ENCODE peak calls at places on chromosomes 16 and 17, in ten cellular contexts. One of them, this sample, is unnamed.
A peak's percentile ranks its signal among the peaks of the same experiment; 100 is the strongest.

GRCh38 chr16:75279277-75279676 is 27.9 kb upstream of the BCAR1 start:
- DNase-seq in GM12878: no peak
- DNase-seq in stomach: no peak
- DNase-seq in transverse colon: no peak
- DNase-seq in HepG2: no peak
- DNase-seq in H1: no peak
- DNase-seq in suprapubic skin: no peak
- DNase-seq in SK-N-SH: no peak
- DNase-seq in K562: no peak
- DNase-seq in esophagus muscularis mucosa: no peak
- DNase-seq in this sample: no peak

GRCh38 chr17:29495011-29495410 is 71.8 kb downstream of the ABHD15 start:
- DNase-seq in GM12878: no peak
- DNase-seq in stomach: no peak
- DNase-seq in transverse colon: no peak
- DNase-seq in HepG2: no peak
- DNase-seq in H1: no peak
- DNase-seq in suprapubic skin: no peak
- DNase-seq in SK-N-SH: no peak
- DNase-seq in K562: no peak
- DNase-seq in esophagus muscularis mucosa: no peak
- DNase-seq in this sample: no peak

GRCh38 chr17:17781591-17782424 is 55.0 kb downstream of the SREBF1 start:
- DNase-seq in GM12878: no peak
- DNase-seq in stomach: peak; percentile 84
- DNase-seq in transverse colon: peak; percentile 65
- DNase-seq in HepG2: no peak
- DNase-seq in H1: no peak
- DNase-seq in suprapubic skin: no peak
- DNase-seq in SK-N-SH: peak; percentile 81
- DNase-seq in K562: no peak
- DNase-seq in esophagus muscularis mucosa: no peak
- DNase-seq in this sample: peak; percentile 95

GRCh38 chr17:65181237-65182061 is 44.3 kb downstream of the RGS9 start:
- DNase-seq in GM12878: peak; percentile 90
- DNase-seq in stomach: no peak
- DNase-seq in transverse colon: no peak
- DNase-seq in HepG2: no peak
- DNase-seq in H1: no peak
- DNase-seq in suprapubic skin: no peak
- DNase-seq in SK-N-SH: no peak
- DNase-seq in K562: no peak
- DNase-seq in esophagus muscularis mucosa: no peak
- DNase-seq in this sample: no peak

GRCh38 chr16:77273-77806 is 685 bp upstream of the MPG start:
- DNase-seq in GM12878: no peak
- DNase-seq in stomach: peak; percentile 39
- DNase-seq in transverse colon: peak; percentile 54
- DNase-seq in HepG2: peak; percentile 29
- DNase-seq in H1: no peak
- DNase-seq in suprapubic skin: no peak
- DNase-seq in SK-N-SH: peak; percentile 86
- DNase-seq in K562: peak; percentile 74
- DNase-seq in esophagus muscularis mucosa: no peak
- DNase-seq in this sample: peak; percentile 84

GRCh38 chr16:4098496-4098895 is 17.7 kb downstream of the ADCY9 start:
- DNase-seq in GM12878: no peak
- DNase-seq in stomach: no peak
- DNase-seq in transverse colon: no peak
- DNase-seq in HepG2: no peak
- DNase-seq in H1: no peak
- DNase-seq in suprapubic skin: peak; percentile 21
- DNase-seq in SK-N-SH: no peak
- DNase-seq in K562: no peak
- DNase-seq in esophagus muscularis mucosa: no peak
- DNase-seq in this sample: no peak

GRCh38 chr17:42537156-42537805 is 1.2 kb downstream of the NAGLU start:
- DNase-seq in GM12878: no peak
- DNase-seq in stomach: no peak
- DNase-seq in transverse colon: no peak
- DNase-seq in HepG2: no peak
- DNase-seq in H1: no peak
- DNase-seq in suprapubic skin: no peak
- DNase-seq in SK-N-SH: no peak
- DNase-seq in K562: no peak
- DNase-seq in esophagus muscularis mucosa: no peak
- DNase-seq in this sample: no peak

GRCh38 chr17:65530158-65530984 is 31.1 kb downstream of the AXIN2 start:
- DNase-seq in GM12878: no peak
- DNase-seq in stomach: no peak
- DNase-seq in transverse colon: no peak
- DNase-seq in HepG2: no peak
- DNase-seq in H1: no peak
- DNase-seq in suprapubic skin: no peak
- DNase-seq in SK-N-SH: no peak
- DNase-seq in K562: no peak
- DNase-seq in esophagus muscularis mucosa: no peak
- DNase-seq in this sample: no peak

GRCh38 chr16:3997231-3997841 is 116.8 kb upstream of the CREBBP start:
- DNase-seq in GM12878: no peak
- DNase-seq in stomach: no peak
- DNase-seq in transverse colon: no peak
- DNase-seq in HepG2: no peak
- DNase-seq in H1: no peak
- DNase-seq in suprapubic skin: no peak
- DNase-seq in SK-N-SH: no peak
- DNase-seq in K562: no peak
- DNase-seq in esophagus muscularis mucosa: no peak
- DNase-seq in this sample: no peak

GRCh38 chr16:471353-472198 is 46.1 kb downstream of the RAB11FIP3 start:
- DNase-seq in GM12878: no peak
- DNase-seq in stomach: no peak
- DNase-seq in transverse colon: no peak
- DNase-seq in HepG2: no peak
- DNase-seq in H1: peak; percentile 64
- DNase-seq in suprapubic skin: no peak
- DNase-seq in SK-N-SH: peak; percentile 55
- DNase-seq in K562: no peak
- DNase-seq in esophagus muscularis mucosa: no peak
- DNase-seq in this sample: peak; percentile 72

GRCh38 chr16:11309895-11310633 is 28.9 kb upstream of the PRM1 start:
- DNase-seq in GM12878: peak; percentile 77
- DNase-seq in stomach: no peak
- DNase-seq in transverse colon: no peak
- DNase-seq in HepG2: peak; percentile 86
- DNase-seq in H1: no peak
- DNase-seq in suprapubic skin: no peak
- DNase-seq in SK-N-SH: no peak
- DNase-seq in K562: no peak
- DNase-seq in esophagus muscularis mucosa: no peak
- DNase-seq in this sample: no peak

GRCh38 chr16:2715519-2715918 is 4.5 kb downstream of the PRSS27 start:
- DNase-seq in GM12878: no peak
- DNase-seq in stomach: peak; percentile 66
- DNase-seq in transverse colon: peak; percentile 60
- DNase-seq in HepG2: no peak
- DNase-seq in H1: no peak
- DNase-seq in suprapubic skin: no peak
- DNase-seq in SK-N-SH: no peak
- DNase-seq in K562: peak; percentile 80
- DNase-seq in esophagus muscularis mucosa: no peak
- DNase-seq in this sample: no peak

GRCh38 chr17:62562656-62563055 is 64.8 kb upstream of the MRC2 start:
- DNase-seq in GM12878: no peak
- DNase-seq in stomach: no peak
- DNase-seq in transverse colon: peak; percentile 13
- DNase-seq in HepG2: peak; percentile 76
- DNase-seq in H1: no peak
- DNase-seq in suprapubic skin: no peak
- DNase-seq in SK-N-SH: no peak
- DNase-seq in K562: peak; percentile 9
- DNase-seq in esophagus muscularis mucosa: no peak
- DNase-seq in this sample: no peak

GRCh38 chr17:29581583-29582253 is 7.7 kb downstream of the GIT1 start:
- DNase-seq in GM12878: no peak
- DNase-seq in stomach: no peak
- DNase-seq in transverse colon: no peak
- DNase-seq in HepG2: no peak
- DNase-seq in H1: no peak
- DNase-seq in suprapubic skin: peak; percentile 67
- DNase-seq in SK-N-SH: peak; percentile 35
- DNase-seq in K562: no peak
- DNase-seq in esophagus muscularis mucosa: no peak
- DNase-seq in this sample: no peak

GRCh38 chr16:57479043-57479421 is 7.3 kb downstream of the DOK4 start:
- DNase-seq in GM12878: no peak
- DNase-seq in stomach: no peak
- DNase-seq in transverse colon: no peak
- DNase-seq in HepG2: no peak
- DNase-seq in H1: no peak
- DNase-seq in suprapubic skin: peak; percentile 65
- DNase-seq in SK-N-SH: peak; percentile 64
- DNase-seq in K562: no peak
- DNase-seq in esophagus muscularis mucosa: no peak
- DNase-seq in this sample: no peak

GRCh38 chr16:71351558-71351901 is 7.0 kb upstream of the CALB2 start:
- DNase-seq in GM12878: no peak
- DNase-seq in stomach: no peak
- DNase-seq in transverse colon: no peak
- DNase-seq in HepG2: no peak
- DNase-seq in H1: no peak
- DNase-seq in suprapubic skin: no peak
- DNase-seq in SK-N-SH: no peak
- DNase-seq in K562: no peak
- DNase-seq in esophagus muscularis mucosa: no peak
- DNase-seq in this sample: no peak

DNA sequence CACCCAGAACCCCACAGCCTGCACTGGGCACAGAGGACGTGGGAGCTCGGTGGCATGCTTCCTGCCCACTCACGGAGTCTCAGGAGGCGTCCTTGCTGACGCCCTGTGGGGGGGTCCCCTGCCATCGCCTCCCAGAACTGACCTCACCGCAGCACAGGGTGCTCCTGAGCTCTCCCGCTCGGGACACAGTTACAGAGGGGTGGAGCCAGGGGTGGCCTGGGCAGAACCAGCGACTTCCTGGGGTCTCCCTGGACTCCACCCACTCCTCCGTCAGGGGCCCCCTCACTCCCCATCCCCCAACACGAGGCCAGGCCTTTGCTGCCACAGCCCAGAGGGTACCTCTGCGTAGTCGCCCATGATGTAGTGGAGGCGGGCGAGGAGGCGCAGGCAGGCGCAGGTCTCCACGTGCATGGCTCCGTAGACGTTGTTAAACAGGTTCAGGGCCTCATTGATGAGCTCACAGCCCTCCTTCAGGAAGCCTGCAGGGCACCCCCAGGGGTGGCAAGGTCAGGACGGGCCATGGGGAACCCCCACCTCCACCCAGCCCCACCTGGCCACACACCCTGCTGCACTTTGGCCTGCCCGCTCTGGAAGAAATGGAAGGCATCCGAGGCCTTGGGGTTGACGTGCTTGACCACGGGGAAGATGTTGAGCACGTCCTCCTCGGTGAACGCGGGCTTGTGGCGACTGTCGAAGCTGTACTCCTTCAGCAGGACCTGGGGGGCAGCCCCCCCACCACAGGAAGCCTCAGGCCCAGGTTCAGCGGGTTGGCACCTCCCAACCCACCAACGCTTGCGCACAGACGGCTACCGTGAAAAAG is 17.8 kb downstream of the CLUH start:
- DNase-seq in GM12878: no peak
- DNase-seq in stomach: no peak
- DNase-seq in transverse colon: peak; percentile 7
- DNase-seq in HepG2: no peak
- DNase-seq in H1: no peak
- DNase-seq in suprapubic skin: no peak
- DNase-seq in SK-N-SH: peak; percentile 27
- DNase-seq in K562: no peak
- DNase-seq in esophagus muscularis mucosa: no peak
- DNase-seq in this sample: peak; percentile 60
- TF ChIP-seq EP300 in GM12878: no peak
- TF ChIP-seq EP300 in stomach: no peak
- TF ChIP-seq EP300 in transverse colon: no peak
- TF ChIP-seq EP300 in HepG2: no peak
- TF ChIP-seq EP300 in H1: no peak
- TF ChIP-seq EP300 in suprapubic skin: no peak
- TF ChIP-seq EP300 in SK-N-SH: no peak
- TF ChIP-seq EP300 in K562: no peak
- TF ChIP-seq EP300 in esophagus muscularis mucosa: no peak
- TF ChIP-seq EP300 in this sample: no peak

GRCh38 chr17:4782652-4783051 is 3.5 kb downstream of the VMO1 start:
- DNase-seq in GM12878: no peak
- DNase-seq in stomach: no peak
- DNase-seq in transverse colon: no peak
- DNase-seq in HepG2: no peak
- DNase-seq in H1: no peak
- DNase-seq in suprapubic skin: no peak
- DNase-seq in SK-N-SH: peak; percentile 64
- DNase-seq in K562: peak; percentile 61
- DNase-seq in esophagus muscularis mucosa: no peak
- DNase-seq in this sample: no peak
- TF ChIP-seq CTCF in GM12878: peak; percentile 6
- TF ChIP-seq CTCF in stomach: no peak
- TF ChIP-seq CTCF in transverse colon: no peak
- TF ChIP-seq CTCF in HepG2: no peak
- TF ChIP-seq CTCF in H1: peak; percentile 27
- TF ChIP-seq CTCF in suprapubic skin: no peak
- TF ChIP-seq CTCF in SK-N-SH: peak; percentile 21
- TF ChIP-seq CTCF in K562: peak; percentile 48
- TF ChIP-seq CTCF in esophagus muscularis mucosa: no peak
- TF ChIP-seq CTCF in this sample: no peak

GRCh38 chr17:68324114-68324513 is 32.8 kb downstream of the ARSG start:
- DNase-seq in GM12878: no peak
- DNase-seq in stomach: no peak
- DNase-seq in transverse colon: no peak
- DNase-seq in HepG2: no peak
- DNase-seq in H1: no peak
- DNase-seq in suprapubic skin: no peak
- DNase-seq in SK-N-SH: no peak
- DNase-seq in K562: no peak
- DNase-seq in esophagus muscularis mucosa: no peak
- DNase-seq in this sample: no peak
- TF ChIP-seq POLR2AphosphoS5 in GM12878: no peak
- TF ChIP-seq POLR2AphosphoS5 in stomach: no peak
- TF ChIP-seq POLR2AphosphoS5 in transverse colon: no peak
- TF ChIP-seq POLR2AphosphoS5 in HepG2: no peak
- TF ChIP-seq POLR2AphosphoS5 in H1: no peak
- TF ChIP-seq POLR2AphosphoS5 in suprapubic skin: no peak
- TF ChIP-seq POLR2AphosphoS5 in SK-N-SH: no peak
- TF ChIP-seq POLR2AphosphoS5 in K562: no peak
- TF ChIP-seq POLR2AphosphoS5 in esophagus muscularis mucosa: no peak
- TF ChIP-seq POLR2AphosphoS5 in this sample: no peak

DNA sequence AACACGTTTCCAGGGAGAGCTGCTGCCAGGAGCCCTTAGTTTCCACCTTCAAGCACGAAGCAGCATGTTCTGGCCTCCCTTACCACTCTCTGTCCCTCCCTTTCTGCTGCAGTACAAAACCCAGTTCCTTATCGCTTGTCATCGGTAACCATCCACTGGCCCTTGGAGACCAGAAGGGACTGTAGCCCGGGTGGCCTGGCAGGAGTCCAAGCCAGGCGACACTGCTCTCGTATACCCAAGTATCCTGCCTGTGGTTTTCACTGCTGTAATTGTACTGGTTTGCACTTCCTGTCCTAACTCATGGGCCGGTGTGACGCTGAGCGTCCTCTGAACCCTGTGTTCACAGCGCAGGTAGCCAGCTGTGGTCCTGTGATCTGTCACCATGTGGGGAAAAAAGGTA is 81.1 kb downstream of the MAF start:
- DNase-seq in GM12878: no peak
- DNase-seq in stomach: peak; percentile 43
- DNase-seq in transverse colon: peak; percentile 30
- DNase-seq in HepG2: no peak
- DNase-seq in H1: no peak
- DNase-seq in suprapubic skin: no peak
- DNase-seq in SK-N-SH: peak; percentile 73
- DNase-seq in K562: peak; percentile 39
- DNase-seq in esophagus muscularis mucosa: no peak
- DNase-seq in this sample: peak; percentile 71
- TF ChIP-seq EP300 in GM12878: no peak
- TF ChIP-seq EP300 in stomach: no peak
- TF ChIP-seq EP300 in transverse colon: no peak
- TF ChIP-seq EP300 in HepG2: no peak
- TF ChIP-seq EP300 in H1: no peak
- TF ChIP-seq EP300 in suprapubic skin: no peak
- TF ChIP-seq EP300 in SK-N-SH: no peak
- TF ChIP-seq EP300 in K562: no peak
- TF ChIP-seq EP300 in esophagus muscularis mucosa: no peak
- TF ChIP-seq EP300 in this sample: no peak